ENCODE peak calls at places on chromosomes 11 and 22, in eight cellular contexts. K is right atrium auricular region, Z is astrocyte, E is neuronal stem cell, F is Peyer's patch, P is SJSA1, T is GM23248, N is heart left ventricle. R is an unnamed sample. For H3K4me1, the result is how much of the 10 kb centered on the place peaks cover.

GRCh38 chr11:115780625-115781024 is 276.4 kb upstream of the CADM1 start:
- DNase-seq in E (no peak), P (no peak), K (no peak), T (no peak), Z (no peak), F (no peak), N (no peak), R (no peak)

GRCh38 chr11:120555433-120555773 is 43.9 kb downstream of the GRIK4 start:
- DNase-seq in F (no peak), Z (no peak), T (no peak), N (no peak), K (no peak), P (no peak), E (no peak), R (no peak)

GRCh38 chr11:69317401-69318092 is 23.6 kb downstream of the MYEOV start:
- DNase-seq in E (no peak), Z (peak), F (no peak), P (peak), T (peak), N (no peak), K (no peak), R (peak)

GRCh38 chr11:130514851-130515250 is 66.4 kb downstream of the ADAMTS15 start:
- DNase-seq in K (no peak), Z (no peak), E (no peak), T (no peak), F (no peak), N (no peak), P (no peak), R (no peak)

GRCh38 chr22:36454916-36455570 is 26.4 kb downstream of the TXN2 start:
- DNase-seq in N (peak), E (peak), K (peak), Z (peak), F (peak), T (peak), P (peak), R (peak)

GRCh38 chr11:69563946-69564780 is 76.8 kb upstream of the CCND1 start:
- DNase-seq in P (peak), T (peak), N (no peak), F (no peak), E (no peak), Z (peak), K (no peak), R (no peak)

GRCh38 chr22:37601540-37602442 is 6.8 kb upstream of the GGA1 start:
- DNase-seq in K (no peak), N (no peak), Z (peak), F (peak), E (peak), T (peak), P (no peak), R (peak)

GRCh38 chr11:112961146-112961668 is at the start of gene NCAM1:
- DNase-seq in K (peak), Z (peak), T (peak), F (peak), N (peak), P (peak), E (peak), R (peak)

GRCh38 chr11:86162257-86162656 is 82.3 kb upstream of the EED start:
- DNase-seq in P (peak), K (peak), F (peak), N (no peak), E (no peak), T (peak), Z (peak), R (peak)

GRCh38 chr22:34800265-34800664 is 265.7 kb upstream of the ISX start:
- DNase-seq in N (no peak), P (no peak), F (no peak), T (no peak), E (no peak), Z (peak), K (no peak), R (no peak)

GRCh38 chr11:44434191-44434590 is 124.3 kb upstream of the ALX4 start:
- DNase-seq in Z (no peak), E (no peak), P (peak), F (no peak), T (no peak), N (no peak), K (no peak), R (no peak)

GRCh38 chr11:74009675-74010305 is 905 bp upstream of the UCP3 start:
- DNase-seq in T (no peak), P (no peak), Z (no peak), K (no peak), F (peak), N (no peak), E (no peak), R (no peak)

GRCh38 chr11:74010306-74010981 is 1.6 kb upstream of the UCP3 start:
- DNase-seq in Z (no peak), K (no peak), F (no peak), P (no peak), N (no peak), E (no peak), T (no peak), R (no peak)

GRCh38 chr11:74013141-74013540 is 4.3 kb upstream of the UCP3 start:
- DNase-seq in N (no peak), F (no peak), K (no peak), Z (no peak), P (no peak), T (no peak), E (no peak), R (no peak)

GRCh38 chr11:74011360-74012071 is 2.6 kb upstream of the UCP3 start:
- DNase-seq in N (no peak), E (no peak), Z (no peak), T (peak), F (peak), K (no peak), P (no peak), R (no peak)

DNA sequence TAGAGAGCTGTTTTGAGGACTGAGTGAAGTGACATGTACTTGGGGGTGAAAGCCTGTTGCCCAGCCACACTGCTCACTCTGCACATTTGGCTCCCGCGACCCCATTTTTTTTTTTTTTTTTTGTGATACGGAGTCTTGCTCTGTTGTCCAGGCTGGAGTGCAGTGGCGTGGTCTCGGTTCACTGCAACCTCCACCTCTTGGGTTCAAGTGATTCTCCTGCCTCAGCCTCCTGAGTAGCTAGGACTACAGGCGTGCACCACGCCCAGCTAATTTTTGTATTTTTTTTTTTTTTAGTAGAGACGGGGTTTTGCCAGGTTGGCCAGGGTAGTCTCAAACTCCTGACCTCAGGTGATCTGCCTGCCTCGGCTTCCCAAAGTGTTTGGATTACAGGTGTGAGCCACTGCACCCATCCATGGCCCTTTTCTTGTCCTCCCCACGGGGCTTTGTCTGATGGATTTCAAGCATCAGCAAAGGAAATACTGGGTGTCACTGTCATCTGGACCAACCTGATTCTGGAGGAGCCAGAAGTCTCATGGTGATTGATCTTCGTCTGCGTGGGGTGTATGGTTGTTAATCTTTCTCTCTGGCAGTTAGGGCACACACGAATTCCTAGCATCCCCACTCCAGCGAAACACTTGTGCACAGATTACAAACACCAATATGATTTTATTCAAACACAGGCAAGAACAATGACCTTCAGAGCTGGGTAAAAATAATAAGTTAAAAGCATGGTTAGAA is 3.4 kb upstream of the UCP3 start:
- DNase-seq in E (no peak), N (no peak), Z (no peak), K (no peak), F (peak), T (no peak), P (no peak), R (no peak)
- H3K4me1 ChIP-seq in E (under half), N (under half), Z (under half), K (under half), F (under half), T (under half), P (under half), R (under half)

GRCh38 chr11:27468209-27468608 is 4.4 kb downstream of the LGR4 start:
- DNase-seq in T (peak), K (no peak), E (no peak), Z (peak), P (no peak), N (no peak), F (no peak), R (peak)
- H3K27ac ChIP-seq in T (peak), K (peak), E (no peak), Z (peak), P (no peak), N (no peak), F (no peak), R (no peak)

DNA sequence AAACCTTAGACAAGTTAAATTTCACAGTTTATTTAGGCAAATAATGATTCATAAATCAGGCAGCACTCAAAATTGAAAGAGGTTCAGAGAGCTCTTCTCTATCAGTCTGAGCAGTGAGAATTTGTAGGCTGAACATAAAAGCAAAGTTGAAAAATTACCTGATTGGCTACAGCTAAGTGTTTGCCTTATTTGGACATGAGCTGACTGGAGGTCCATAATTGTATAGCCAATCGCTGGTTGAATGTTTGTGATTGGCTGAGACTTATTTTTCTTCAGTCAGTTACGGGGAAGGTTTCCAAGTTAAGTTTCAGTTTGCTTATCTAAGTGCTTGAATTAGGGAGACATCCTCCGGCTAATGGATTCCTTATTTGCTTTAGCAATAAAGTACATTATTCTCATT is 527.5 kb downstream of the CNTN5 start:
- DNase-seq in F (no peak), T (no peak), Z (no peak), K (no peak), P (no peak), N (no peak), E (no peak), R (no peak)
- H3K4me1 ChIP-seq in F (under half), T (under half), Z (under half), K (under half), P (under half), N (under half), E (under half), R (under half)

GRCh38 chr22:42622061-42622710 is 7.5 kb upstream of the POLDIP3 start:
- DNase-seq in Z (no peak), E (no peak), P (no peak), F (no peak), T (no peak), N (no peak), K (no peak), R (no peak)

GRCh38 chr22:42619261-42620063 is 4.8 kb upstream of the POLDIP3 start:
- DNase-seq in P (no peak), Z (no peak), F (peak), T (no peak), K (no peak), E (no peak), N (no peak), R (no peak)

GRCh38 chr22:42617155-42617983 is 2.7 kb upstream of the POLDIP3 start:
- DNase-seq in T (no peak), E (no peak), Z (no peak), P (no peak), F (no peak), K (no peak), N (no peak), R (no peak)

GRCh38 chr22:42621505-42622002 is 6.9 kb upstream of the POLDIP3 start:
- DNase-seq in K (peak), T (peak), N (peak), Z (peak), F (peak), P (peak), E (peak), R (peak)

DNA sequence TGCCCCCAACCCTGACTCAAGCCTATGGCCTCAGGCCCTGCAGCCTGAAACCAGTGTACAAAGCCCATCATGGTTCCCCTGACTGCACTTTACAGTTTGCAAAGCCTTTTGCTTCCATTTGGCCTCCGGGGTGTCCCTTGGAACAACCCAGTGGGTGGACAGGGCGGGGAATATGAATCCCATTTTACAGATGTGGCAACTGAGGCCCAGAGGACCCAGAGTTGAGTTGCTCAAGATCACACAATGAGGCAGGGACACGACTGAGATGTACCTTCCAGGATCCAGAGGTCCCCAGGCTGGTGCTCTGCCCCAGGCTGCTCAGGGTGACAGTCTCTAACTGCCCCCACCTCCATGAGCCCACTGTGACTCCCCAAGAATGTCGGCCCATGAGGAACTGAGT is 5.4 kb upstream of the POLDIP3 start:
- DNase-seq in K (no peak), F (no peak), T (no peak), Z (no peak), P (no peak), E (no peak), N (no peak), R (no peak)
- H3K27ac ChIP-seq in K (peak), F (no peak), T (peak), Z (peak), P (no peak), E (no peak), N (no peak), R (no peak)

GRCh38 chr11:117229411-117229810 is 2.5 kb downstream of the PCSK7 start:
- DNase-seq in K (no peak), T (no peak), N (no peak), P (no peak), E (no peak), Z (no peak), F (no peak), R (no peak)
- H3K4me1 ChIP-seq in K (under half), T (under half), N (under half), P (under half), E (under half), Z (under half), F (under half), R (under half)

GRCh38 chr11:850777-851762 is 8.4 kb downstream of the TSPAN4 start:
- DNase-seq in N (no peak), T (peak), P (no peak), F (no peak), K (no peak), E (no peak), Z (no peak), R (no peak)
- H3K27ac ChIP-seq in N (no peak), T (no peak), P (no peak), F (no peak), K (no peak), E (no peak), Z (no peak), R (no peak)

GRCh38 chr11:72249961-72250360 is 6.0 kb upstream of the PHOX2A start:
- DNase-seq in K (no peak), F (no peak), Z (no peak), T (no peak), P (no peak), E (no peak), N (no peak), R (no peak)
- H3K4me1 ChIP-seq in K (under half), F (under half), Z (under half), T (under half), P (under half), E (under half), N (under half), R (under half)

GRCh38 chr22:20979940-20980453 is 2.1 kb upstream of the LZTR1 start:
- DNase-seq in Z (no peak), N (no peak), E (no peak), F (no peak), T (no peak), K (no peak), P (no peak), R (no peak)
- H3K27ac ChIP-seq in Z (no peak), N (no peak), E (peak), F (no peak), T (no peak), K (no peak), P (no peak), R (no peak)

DNA sequence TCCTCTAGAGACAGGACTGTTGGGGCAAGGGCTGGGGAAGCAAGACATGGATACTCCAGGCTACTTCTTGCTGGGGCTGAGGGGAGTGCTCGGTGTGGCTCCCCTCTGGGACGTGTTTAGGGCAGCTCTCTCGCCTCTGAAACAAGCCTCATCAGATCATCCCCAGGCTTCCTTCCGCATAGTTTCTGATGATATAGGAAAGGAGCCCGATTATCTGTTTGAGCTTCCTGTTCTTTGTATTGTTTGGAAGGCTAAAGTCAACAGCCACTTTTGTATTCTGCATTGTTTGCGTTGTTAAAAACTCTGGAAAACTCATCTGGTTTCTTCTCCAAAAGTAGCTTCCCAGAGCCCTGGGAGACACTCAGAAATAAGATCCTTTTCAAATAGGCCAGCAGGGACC is 18.8 kb downstream of the CD44 start:
- DNase-seq in N (no peak), E (no peak), F (no peak), K (no peak), P (no peak), T (no peak), Z (no peak), R (no peak)
- H3K4me1 ChIP-seq in N (under half), E (under half), F (under half), K (under half), P (under half), T (half or more), Z (under half), R (under half)

GRCh38 chr11:75333807-75334140 is 17.7 kb downstream of the ARRB1 start:
- DNase-seq in N (no peak), K (no peak), E (no peak), T (no peak), Z (no peak), P (no peak), F (no peak), R (no peak)

GRCh38 chr11:75330279-75330678 is 21.2 kb downstream of the ARRB1 start:
- DNase-seq in E (no peak), T (no peak), K (no peak), N (no peak), P (no peak), F (peak), Z (no peak), R (peak)

GRCh38 chr11:75334976-75335375 is 16.5 kb downstream of the ARRB1 start:
- DNase-seq in F (no peak), E (no peak), P (no peak), Z (no peak), K (no peak), N (no peak), T (no peak), R (no peak)

GRCh38 chr11:75334402-75334891 is 17.0 kb downstream of the ARRB1 start:
- DNase-seq in F (no peak), K (no peak), Z (no peak), N (no peak), P (no peak), E (no peak), T (no peak), R (no peak)

GRCh38 chr11:75333022-75333806 is 18.2 kb downstream of the ARRB1 start:
- DNase-seq in N (no peak), Z (no peak), K (no peak), P (no peak), F (no peak), E (no peak), T (no peak), R (no peak)
- H3K27ac ChIP-seq in N (no peak), Z (no peak), K (no peak), P (no peak), F (no peak), E (no peak), T (no peak), R (no peak)

R was measured in endothelial cell of umbilical vein.